ENCODE peak calls at places on chromosomes 4 and X, in six cellular contexts. One of them, this sample, is unnamed.

GRCh38 chr4:8694226-8694625 is 101.7 kb downstream of the CPZ start:
- DNase-seq in neural crest cell: no peak
- DNase-seq in IMR-90: no peak
- DNase-seq in foreskin fibroblast: no peak
- DNase-seq in NCI-H774: no peak
- DNase-seq in immature natural killer cell: no peak
- DNase-seq in this sample: no peak

GRCh38 chr4:3371038-3371437 is 70.7 kb upstream of the HGFAC start:
- DNase-seq in neural crest cell: no peak
- DNase-seq in foreskin fibroblast: peak
- DNase-seq in immature natural killer cell: no peak
- DNase-seq in NCI-H774: no peak
- DNase-seq in IMR-90: no peak
- DNase-seq in this sample: no peak

GRCh38 chrX:10110316-10110932 is 46.4 kb upstream of the CLCN4 start:
- DNase-seq in NCI-H774: no peak
- DNase-seq in neural crest cell: no peak
- DNase-seq in IMR-90: no peak
- DNase-seq in foreskin fibroblast: no peak
- DNase-seq in immature natural killer cell: peak
- DNase-seq in this sample: no peak

GRCh38 chrX:122046226-122046625 is 998.8 kb downstream of the GLUD2 start:
- DNase-seq in IMR-90: no peak
- DNase-seq in immature natural killer cell: no peak
- DNase-seq in NCI-H774: no peak
- DNase-seq in neural crest cell: no peak
- DNase-seq in foreskin fibroblast: peak
- DNase-seq in this sample: no peak

GRCh38 chr4:95506264-95506663 is 42.5 kb downstream of the UNC5C start:
- DNase-seq in immature natural killer cell: no peak
- DNase-seq in neural crest cell: no peak
- DNase-seq in NCI-H774: no peak
- DNase-seq in IMR-90: peak
- DNase-seq in foreskin fibroblast: peak
- DNase-seq in this sample: no peak

GRCh38 chrX:131816551-131817136 is 206.5 kb upstream of the STK26 start:
- DNase-seq in IMR-90: peak
- DNase-seq in NCI-H774: no peak
- DNase-seq in immature natural killer cell: peak
- DNase-seq in neural crest cell: no peak
- DNase-seq in foreskin fibroblast: peak
- DNase-seq in this sample: peak

GRCh38 chrX:119757979-119758681 is at the start of gene SOWAHD:
- DNase-seq in NCI-H774: peak
- DNase-seq in foreskin fibroblast: peak
- DNase-seq in neural crest cell: peak
- DNase-seq in IMR-90: no peak
- DNase-seq in immature natural killer cell: peak
- DNase-seq in this sample: no peak

GRCh38 chr4:80840396-80840795 is 190.1 kb upstream of the BMP3 start:
- DNase-seq in foreskin fibroblast: peak
- DNase-seq in immature natural killer cell: no peak
- DNase-seq in neural crest cell: no peak
- DNase-seq in NCI-H774: no peak
- DNase-seq in IMR-90: no peak
- DNase-seq in this sample: no peak

GRCh38 chrX:36684053-36684452 is 324.1 kb upstream of the FAM47C start:
- DNase-seq in NCI-H774: no peak
- DNase-seq in IMR-90: no peak
- DNase-seq in foreskin fibroblast: no peak
- DNase-seq in immature natural killer cell: no peak
- DNase-seq in neural crest cell: no peak
- DNase-seq in this sample: no peak

This sample was measured in AG09309.